ENCODE peak calls at places on chromosomes 11 and 22, in eight cellular contexts. N is activated CD4-positive, alpha-beta T cell treated with anti-CD3 and anti-CD28 coated beads, Interleukin-2, amount 10 ng/mL, durations not matched to agents 24 days and 14 days; Q is fibroblast of villous mesenchyme; B is T-helper 2 cell; I is Calu3; Z is effector memory CD8-positive, alpha-beta T cell; L is transverse colon; F is H9. H is an unnamed sample.

GRCh38 chr11:110525883-110526282 is 96.1 kb downstream of the FDX1 start:
- DNase-seq in N (no peak), Q (peak; percentile 63), B (no peak), I (no peak), Z (no peak), L (no peak), F (no peak), H (no peak)

GRCh38 chr11:118614511-118614910 is 7.1 kb downstream of the PHLDB1 start:
- DNase-seq in N (no peak), Q (no peak), B (no peak), I (no peak), Z (no peak), L (no peak), F (peak; percentile 33), H (no peak)

GRCh38 chr22:28052818-28053217 is 133.8 kb upstream of the PITPNB start:
- DNase-seq in N (no peak), Q (no peak), B (no peak), I (no peak), Z (no peak), L (no peak), F (no peak), H (no peak)

GRCh38 chr22:39219071-39220050 is 25.4 kb downstream of the PDGFB start:
- DNase-seq in N (no peak), Q (no peak), B (no peak), I (no peak), Z (no peak), L (no peak), F (peak; percentile 26), H (no peak)

GRCh38 chr22:17104336-17104935 is 16.7 kb downstream of the TMEM121B start:
- DNase-seq in N (no peak), Q (no peak), B (no peak), I (no peak), Z (no peak), L (no peak), F (no peak), H (no peak)

GRCh38 chr11:35511666-35512065 is 13.8 kb downstream of the PAMR1 start:
- DNase-seq in N (no peak), Q (peak; percentile 43), B (no peak), I (no peak), Z (no peak), L (no peak), F (no peak), H (no peak)

GRCh38 chr22:28600546-28601143 is 79.0 kb downstream of the TTC28 start:
- DNase-seq in N (peak; percentile 74), Q (peak; percentile 72), B (no peak), I (peak; percentile 21), Z (peak; percentile 33), L (no peak), F (no peak), H (peak; percentile 19)

GRCh38 chr22:45678961-45679912 is 7.6 kb downstream of the ATXN10 start:
- DNase-seq in N (no peak), Q (peak; percentile 57), B (no peak), I (no peak), Z (no peak), L (no peak), F (no peak), H (no peak)

GRCh38 chr11:7513210-7514098 is at the start of gene PPFIBP2:
- DNase-seq in N (peak; percentile 97), Q (peak; percentile 55), B (peak; percentile 77), I (peak; percentile 88), Z (peak; percentile 82), L (peak; percentile 91), F (peak; percentile 91), H (peak; percentile 69)

GRCh38 chr11:75656044-75656726 is 12.7 kb downstream of the MAP6 start:
- DNase-seq in N (no peak), Q (peak; percentile 33), B (no peak), I (no peak), Z (no peak), L (no peak), F (no peak), H (no peak)

GRCh38 chr11:120244966-120245365 is 5.0 kb downstream of the POU2F3 start:
- DNase-seq in N (no peak), Q (no peak), B (no peak), I (no peak), Z (no peak), L (no peak), F (no peak), H (no peak)

GRCh38 chr11:19711911-19712280 is 741 bp upstream of the NAV2 start:
- DNase-seq in N (peak; percentile 67), Q (no peak), B (no peak), I (no peak), Z (no peak), L (peak; percentile 30), F (peak; percentile 56), H (no peak)

GRCh38 chr11:110501428-110501827 is 71.7 kb downstream of the FDX1 start:
- DNase-seq in N (no peak), Q (no peak), B (no peak), I (no peak), Z (no peak), L (no peak), F (no peak), H (no peak)

GRCh38 chr22:36386351-36386899 is 1.3 kb downstream of the MYH9 start:
- DNase-seq in N (peak; percentile 85), Q (no peak), B (peak; percentile 29), I (peak; percentile 57), Z (no peak), L (peak; percentile 69), F (no peak), H (no peak)

GRCh38 chr22:35448552-35448922 is 48.6 kb downstream of the MCM5 start:
- DNase-seq in N (no peak), Q (no peak), B (no peak), I (no peak), Z (no peak), L (no peak), F (no peak), H (no peak)

GRCh38 chr22:41600976-41601375 is 11.3 kb upstream of the PMM1 start:
- DNase-seq in N (no peak), Q (no peak), B (no peak), I (no peak), Z (no peak), L (no peak), F (no peak), H (no peak)

GRCh38 chr22:45469573-45470383 is 32.9 kb upstream of the FBLN1 start:
- DNase-seq in N (no peak), Q (peak; percentile 70), B (no peak), I (no peak), Z (no peak), L (no peak), F (no peak), H (no peak)

H was measured in T-cell.